ENCODE peak calls at places on chromosomes 13 and 19, in eight cellular contexts. One of them, this sample, is unnamed.

GRCh38 chr19:18436651-18437478 is 1.1 kb downstream of the ISYNA1 start:
- DNase-seq in AG09319: no peak
- DNase-seq in CD4-positive, alpha-beta T cell: peak
- DNase-seq in cardiac fibroblast: peak
- DNase-seq in astrocyte of the spinal cord: peak
- DNase-seq in A549: peak
- DNase-seq in osteocyte: peak
- DNase-seq in heart right ventricle: peak
- DNase-seq in this sample: peak

GRCh38 chr19:56613639-56614038 is 18.5 kb downstream of the ZNF71 start:
- DNase-seq in AG09319: no peak
- DNase-seq in cardiac fibroblast: no peak
- DNase-seq in A549: no peak
- DNase-seq in osteocyte: no peak
- DNase-seq in CD4-positive, alpha-beta T cell: no peak
- DNase-seq in heart right ventricle: no peak
- DNase-seq in astrocyte of the spinal cord: no peak
- DNase-seq in this sample: no peak

GRCh38 chr19:29308977-29309520 is 96.1 kb upstream of the UQCRFS1 start:
- DNase-seq in cardiac fibroblast: no peak
- DNase-seq in osteocyte: no peak
- DNase-seq in astrocyte of the spinal cord: no peak
- DNase-seq in AG09319: no peak
- DNase-seq in A549: no peak
- DNase-seq in CD4-positive, alpha-beta T cell: no peak
- DNase-seq in heart right ventricle: no peak
- DNase-seq in this sample: no peak

GRCh38 chr13:77779461-77780272 is 82.2 kb downstream of the SLAIN1 start:
- DNase-seq in cardiac fibroblast: peak
- DNase-seq in CD4-positive, alpha-beta T cell: no peak
- DNase-seq in heart right ventricle: peak
- DNase-seq in A549: peak
- DNase-seq in astrocyte of the spinal cord: peak
- DNase-seq in AG09319: peak
- DNase-seq in osteocyte: no peak
- DNase-seq in this sample: peak

GRCh38 chr13:50529154-50529882 is 314.2 kb downstream of the DLEU7 start:
- DNase-seq in cardiac fibroblast: peak
- DNase-seq in osteocyte: no peak
- DNase-seq in heart right ventricle: peak
- DNase-seq in astrocyte of the spinal cord: peak
- DNase-seq in CD4-positive, alpha-beta T cell: no peak
- DNase-seq in AG09319: peak
- DNase-seq in A549: peak
- DNase-seq in this sample: no peak

GRCh38 chr19:5225486-5226345 is 114.9 kb downstream of the PTPRS start:
- DNase-seq in CD4-positive, alpha-beta T cell: no peak
- DNase-seq in osteocyte: no peak
- DNase-seq in A549: no peak
- DNase-seq in cardiac fibroblast: no peak
- DNase-seq in astrocyte of the spinal cord: no peak
- DNase-seq in AG09319: no peak
- DNase-seq in heart right ventricle: no peak
- DNase-seq in this sample: no peak

GRCh38 chr19:19909654-19910053 is 8.9 kb downstream of the ZNF93 start:
- DNase-seq in heart right ventricle: no peak
- DNase-seq in A549: no peak
- DNase-seq in AG09319: no peak
- DNase-seq in cardiac fibroblast: no peak
- DNase-seq in osteocyte: no peak
- DNase-seq in astrocyte of the spinal cord: no peak
- DNase-seq in CD4-positive, alpha-beta T cell: no peak
- DNase-seq in this sample: no peak

GRCh38 chr13:51283361-51283760 is 56.1 kb upstream of the SERPINE3 start:
- DNase-seq in cardiac fibroblast: no peak
- DNase-seq in CD4-positive, alpha-beta T cell: no peak
- DNase-seq in osteocyte: peak
- DNase-seq in heart right ventricle: no peak
- DNase-seq in astrocyte of the spinal cord: no peak
- DNase-seq in AG09319: no peak
- DNase-seq in A549: no peak
- DNase-seq in this sample: no peak

GRCh38 chr19:39409886-39410619 is 2.4 kb upstream of the PLEKHG2 start:
- DNase-seq in AG09319: no peak
- DNase-seq in cardiac fibroblast: peak
- DNase-seq in astrocyte of the spinal cord: peak
- DNase-seq in A549: peak
- DNase-seq in heart right ventricle: peak
- DNase-seq in CD4-positive, alpha-beta T cell: peak
- DNase-seq in osteocyte: peak
- DNase-seq in this sample: peak

GRCh38 chr19:18604820-18605159 is 1.8 kb downstream of the CRLF1 start:
- DNase-seq in heart right ventricle: no peak
- DNase-seq in osteocyte: no peak
- DNase-seq in AG09319: no peak
- DNase-seq in astrocyte of the spinal cord: no peak
- DNase-seq in CD4-positive, alpha-beta T cell: no peak
- DNase-seq in A549: no peak
- DNase-seq in cardiac fibroblast: no peak
- DNase-seq in this sample: peak

GRCh38 chr19:12983091-12983490 is 12.2 kb upstream of the NFIX start:
- DNase-seq in CD4-positive, alpha-beta T cell: no peak
- DNase-seq in AG09319: no peak
- DNase-seq in A549: no peak
- DNase-seq in astrocyte of the spinal cord: no peak
- DNase-seq in cardiac fibroblast: no peak
- DNase-seq in heart right ventricle: no peak
- DNase-seq in osteocyte: no peak
- DNase-seq in this sample: no peak

GRCh38 chr13:40637644-40638043 is 28.8 kb downstream of the FOXO1 start:
- DNase-seq in osteocyte: no peak
- DNase-seq in astrocyte of the spinal cord: no peak
- DNase-seq in cardiac fibroblast: no peak
- DNase-seq in A549: no peak
- DNase-seq in AG09319: no peak
- DNase-seq in heart right ventricle: no peak
- DNase-seq in CD4-positive, alpha-beta T cell: no peak
- DNase-seq in this sample: no peak

DNA sequence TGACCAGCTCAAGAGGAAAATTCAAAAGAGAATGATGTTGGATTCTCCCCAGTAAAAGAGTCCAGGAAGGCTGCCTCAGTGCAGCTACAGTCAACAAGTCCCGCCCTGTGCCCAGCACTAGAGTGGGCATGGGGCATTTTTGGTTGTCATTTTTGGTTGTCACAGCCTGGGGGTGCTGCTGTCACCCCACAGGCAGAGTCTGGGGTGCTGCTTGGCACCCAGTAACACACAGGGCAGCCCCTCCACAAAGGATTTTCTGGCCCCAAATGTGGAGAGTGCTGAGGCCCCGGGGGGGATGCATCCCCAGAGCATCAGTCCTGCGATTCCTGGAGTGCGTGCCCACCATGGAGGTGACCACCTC is 28.2 kb upstream of the TMEM255B start:
- DNase-seq in heart right ventricle: no peak
- DNase-seq in CD4-positive, alpha-beta T cell: no peak
- DNase-seq in astrocyte of the spinal cord: no peak
- DNase-seq in A549: no peak
- DNase-seq in cardiac fibroblast: no peak
- DNase-seq in osteocyte: no peak
- DNase-seq in AG09319: no peak
- DNase-seq in this sample: no peak
- TF ChIP-seq CTCF in heart right ventricle: no peak
- TF ChIP-seq CTCF in CD4-positive, alpha-beta T cell: no peak
- TF ChIP-seq CTCF in astrocyte of the spinal cord: no peak
- TF ChIP-seq CTCF in A549: no peak
- TF ChIP-seq CTCF in cardiac fibroblast: no peak
- TF ChIP-seq CTCF in osteocyte: no peak
- TF ChIP-seq CTCF in AG09319: no peak
- TF ChIP-seq CTCF in this sample: no peak

DNA sequence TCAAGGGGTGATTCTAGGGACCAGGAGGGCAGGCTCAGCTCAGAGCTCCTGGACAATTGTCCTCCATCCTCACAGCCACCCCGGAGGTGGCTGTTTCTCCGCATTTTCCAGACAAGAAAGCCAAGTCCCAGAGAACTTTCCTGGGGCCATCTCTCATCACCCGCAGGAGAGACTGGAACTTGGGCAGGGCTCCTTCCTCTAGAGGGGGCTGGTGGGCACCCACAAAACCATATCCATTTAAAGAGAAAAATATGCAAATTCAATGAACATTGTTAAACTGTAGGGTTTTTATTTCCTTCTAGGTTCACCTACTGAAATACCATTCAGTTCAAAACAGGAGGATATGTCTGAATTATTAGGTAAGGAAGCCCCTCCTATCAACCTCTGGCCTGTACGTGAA is 16.6 kb downstream of the SPACA7 start:
- DNase-seq in astrocyte of the spinal cord: no peak
- DNase-seq in osteocyte: no peak
- DNase-seq in CD4-positive, alpha-beta T cell: no peak
- DNase-seq in cardiac fibroblast: no peak
- DNase-seq in AG09319: no peak
- DNase-seq in A549: no peak
- DNase-seq in heart right ventricle: no peak
- DNase-seq in this sample: no peak
- TF ChIP-seq CTCF in astrocyte of the spinal cord: no peak
- TF ChIP-seq CTCF in osteocyte: no peak
- TF ChIP-seq CTCF in CD4-positive, alpha-beta T cell: no peak
- TF ChIP-seq CTCF in cardiac fibroblast: no peak
- TF ChIP-seq CTCF in AG09319: no peak
- TF ChIP-seq CTCF in A549: no peak
- TF ChIP-seq CTCF in heart right ventricle: no peak
- TF ChIP-seq CTCF in this sample: no peak

GRCh38 chr19:48419158-48419920 is 25.9 kb downstream of the GRIN2D start:
- DNase-seq in CD4-positive, alpha-beta T cell: peak
- DNase-seq in heart right ventricle: no peak
- DNase-seq in AG09319: no peak
- DNase-seq in A549: peak
- DNase-seq in osteocyte: no peak
- DNase-seq in astrocyte of the spinal cord: peak
- DNase-seq in cardiac fibroblast: peak
- DNase-seq in this sample: peak

GRCh38 chr19:48421548-48421947 is 24.2 kb upstream of the GRWD1 start:
- DNase-seq in heart right ventricle: no peak
- DNase-seq in CD4-positive, alpha-beta T cell: no peak
- DNase-seq in A549: no peak
- DNase-seq in AG09319: no peak
- DNase-seq in osteocyte: no peak
- DNase-seq in cardiac fibroblast: no peak
- DNase-seq in astrocyte of the spinal cord: no peak
- DNase-seq in this sample: no peak

DNA sequence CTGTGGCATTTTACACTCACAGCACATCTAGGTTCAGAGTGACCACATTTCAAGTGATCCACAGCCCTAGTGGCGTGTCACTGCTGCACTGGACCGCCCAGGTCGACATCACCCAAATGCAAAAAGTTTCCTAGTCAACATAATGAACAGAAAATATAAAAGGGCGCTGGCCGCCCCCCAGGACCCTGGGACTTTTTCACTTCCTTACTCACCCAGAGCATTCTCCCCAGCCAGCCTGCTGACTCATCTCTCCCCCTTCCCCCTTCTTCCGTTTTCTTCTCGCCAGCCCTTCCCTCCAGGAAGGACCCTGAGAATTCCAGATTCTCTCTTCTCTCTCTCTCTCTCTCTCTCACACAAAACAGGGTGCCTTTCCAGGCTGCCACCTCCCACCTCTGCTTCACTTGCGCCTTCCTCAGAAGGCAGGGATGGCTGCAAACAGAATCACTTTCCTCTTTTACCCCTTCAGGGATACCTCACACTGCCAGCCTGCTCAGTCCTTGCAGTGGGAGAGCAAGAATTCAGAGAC is 21.0 kb upstream of the GRWD1 start:
- DNase-seq in osteocyte: no peak
- DNase-seq in cardiac fibroblast: peak
- DNase-seq in heart right ventricle: no peak
- DNase-seq in astrocyte of the spinal cord: peak
- DNase-seq in CD4-positive, alpha-beta T cell: no peak
- DNase-seq in A549: peak
- DNase-seq in AG09319: no peak
- DNase-seq in this sample: peak
- TF ChIP-seq CTCF in osteocyte: no peak
- TF ChIP-seq CTCF in cardiac fibroblast: no peak
- TF ChIP-seq CTCF in heart right ventricle: no peak
- TF ChIP-seq CTCF in astrocyte of the spinal cord: no peak
- TF ChIP-seq CTCF in CD4-positive, alpha-beta T cell: no peak
- TF ChIP-seq CTCF in A549: no peak
- TF ChIP-seq CTCF in AG09319: no peak
- TF ChIP-seq CTCF in this sample: no peak

GRCh38 chr19:16198363-16198636 is 589 bp downstream of the AP1M1 start:
- DNase-seq in CD4-positive, alpha-beta T cell: no peak
- DNase-seq in cardiac fibroblast: no peak
- DNase-seq in osteocyte: no peak
- DNase-seq in heart right ventricle: no peak
- DNase-seq in astrocyte of the spinal cord: no peak
- DNase-seq in AG09319: no peak
- DNase-seq in A549: no peak
- DNase-seq in this sample: no peak

GRCh38 chr19:16197188-16197621 is 506 bp upstream of the AP1M1 start:
- DNase-seq in heart right ventricle: no peak
- DNase-seq in CD4-positive, alpha-beta T cell: no peak
- DNase-seq in AG09319: peak
- DNase-seq in cardiac fibroblast: peak
- DNase-seq in astrocyte of the spinal cord: peak
- DNase-seq in osteocyte: no peak
- DNase-seq in A549: no peak
- DNase-seq in this sample: no peak

GRCh38 chr19:16200038-16200775 is 2.5 kb downstream of the AP1M1 start:
- DNase-seq in astrocyte of the spinal cord: no peak
- DNase-seq in CD4-positive, alpha-beta T cell: no peak
- DNase-seq in cardiac fibroblast: peak
- DNase-seq in osteocyte: no peak
- DNase-seq in A549: peak
- DNase-seq in AG09319: no peak
- DNase-seq in heart right ventricle: no peak
- DNase-seq in this sample: no peak

GRCh38 chr19:16199275-16199932 is 1.7 kb downstream of the AP1M1 start:
- DNase-seq in astrocyte of the spinal cord: no peak
- DNase-seq in CD4-positive, alpha-beta T cell: no peak
- DNase-seq in A549: no peak
- DNase-seq in heart right ventricle: no peak
- DNase-seq in cardiac fibroblast: no peak
- DNase-seq in AG09319: no peak
- DNase-seq in osteocyte: no peak
- DNase-seq in this sample: no peak

DNA sequence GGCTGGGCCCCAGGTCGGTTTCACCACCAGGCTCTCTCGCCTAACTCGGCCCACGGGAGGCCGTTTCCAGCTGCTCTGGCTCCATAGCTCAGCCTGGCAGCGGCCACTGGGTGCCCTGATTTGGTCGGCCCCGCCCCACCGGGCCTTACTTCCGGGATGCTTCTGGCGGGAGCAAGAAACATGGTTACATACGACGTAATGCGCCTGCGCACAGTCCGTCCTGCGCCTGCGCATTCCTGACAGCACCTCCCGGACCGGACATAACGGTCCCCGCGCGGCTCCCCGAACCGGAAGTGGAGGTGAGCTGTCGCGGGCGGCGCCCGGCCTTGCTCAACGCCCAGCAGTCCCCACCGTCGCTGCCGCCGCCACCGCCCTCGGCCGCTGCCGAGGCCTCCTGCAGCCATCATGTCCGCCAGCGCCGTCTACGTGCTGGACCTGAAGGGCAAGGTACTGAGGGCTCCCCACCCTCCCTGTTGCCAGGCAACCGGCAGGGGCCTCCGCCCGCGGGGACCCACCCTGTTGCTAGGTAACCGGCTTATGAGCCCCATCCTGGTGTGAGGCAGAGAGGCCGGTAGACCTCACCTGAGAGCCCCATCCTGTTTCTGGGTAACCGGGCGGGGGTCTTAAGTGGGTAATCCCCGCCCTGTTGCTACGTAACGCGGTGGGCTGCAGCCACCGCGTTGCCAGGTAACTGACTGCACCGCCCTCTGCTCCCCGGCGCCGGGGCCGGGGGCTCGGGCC is at the start of gene AP1M1:
- DNase-seq in AG09319: peak
- DNase-seq in heart right ventricle: peak
- DNase-seq in A549: peak
- DNase-seq in astrocyte of the spinal cord: peak
- DNase-seq in osteocyte: peak
- DNase-seq in cardiac fibroblast: peak
- DNase-seq in CD4-positive, alpha-beta T cell: peak
- DNase-seq in this sample: peak
- TF ChIP-seq CTCF in AG09319: no peak
- TF ChIP-seq CTCF in heart right ventricle: no peak
- TF ChIP-seq CTCF in A549: no peak
- TF ChIP-seq CTCF in astrocyte of the spinal cord: no peak
- TF ChIP-seq CTCF in osteocyte: no peak
- TF ChIP-seq CTCF in cardiac fibroblast: no peak
- TF ChIP-seq CTCF in CD4-positive, alpha-beta T cell: peak
- TF ChIP-seq CTCF in this sample: no peak

This sample was measured in GM20000.